ENCODE peak calls at places on chromosomes 12 and 14, in nine cellular contexts. Z is fibroblast of lung, K is Ammon's horn, U is NCI-H1105, T is H7, R is amniotic stem cell, I is DMS 273 treated with DMSO at 0.1 percent for 48 hours, O is NCI-H2107, Y is GM23248. C is an unnamed sample.

GRCh38 chr12:129605666-129606065 is 298.2 kb downstream of the TMEM132D start:
- DNase-seq in Z (peak), K (no peak), U (no peak), T (no peak), R (no peak), I (no peak), O (no peak), Y (no peak), C (no peak)

GRCh38 chr12:129635003-129635685 is 268.7 kb downstream of the TMEM132D start:
- DNase-seq in Z (no peak), K (no peak), U (no peak), T (no peak), R (no peak), I (no peak), O (no peak), Y (no peak), C (no peak)

GRCh38 chr14:61860294-61860918 is 98.2 kb downstream of the SNAPC1 start:
- DNase-seq in Z (peak), K (no peak), U (no peak), T (peak), R (peak), I (no peak), O (no peak), Y (peak), C (peak)

GRCh38 chr12:19402743-19403400 is 36.4 kb upstream of the AEBP2 start:
- DNase-seq in Z (peak), K (peak), U (no peak), T (no peak), R (no peak), I (peak), O (no peak), Y (peak), C (peak)

GRCh38 chr14:99809376-99809775 is 16.2 kb downstream of the EML1 start:
- DNase-seq in Z (peak), K (peak), U (no peak), T (no peak), R (no peak), I (no peak), O (no peak), Y (peak), C (no peak)

GRCh38 chr14:36857842-36858445 is 196.3 kb downstream of the PAX9 start:
- DNase-seq in Z (peak), K (no peak), U (no peak), T (no peak), R (no peak), I (no peak), O (no peak), Y (no peak), C (peak)

GRCh38 chr12:50641566-50641965 is 122.3 kb upstream of the ATF1 start:
- DNase-seq in Z (no peak), K (no peak), U (no peak), T (peak), R (no peak), I (no peak), O (peak), Y (no peak), C (peak)

GRCh38 chr12:21439347-21439746 is 1.9 kb downstream of the PYROXD1 start:
- DNase-seq in Z (no peak), K (no peak), U (no peak), T (no peak), R (no peak), I (no peak), O (no peak), Y (no peak), C (no peak)

GRCh38 chr14:103402700-103403099 is 17.5 kb downstream of the MARK3 start:
- DNase-seq in Z (peak), K (no peak), U (no peak), T (no peak), R (no peak), I (peak), O (no peak), Y (peak), C (peak)

GRCh38 chr14:83441801-83442200 is 1908.1 kb upstream of the SEL1L start:
- DNase-seq in Z (no peak), K (no peak), U (no peak), T (no peak), R (no peak), I (no peak), O (no peak), Y (no peak), C (no peak)

GRCh38 chr12:125136702-125137101 is 71.5 kb downstream of the AACS start:
- DNase-seq in Z (no peak), K (peak), U (no peak), T (peak), R (no peak), I (no peak), O (no peak), Y (no peak), C (no peak)

GRCh38 chr12:52179396-52179973 is 12.3 kb downstream of the KRT80 start:
- DNase-seq in Z (no peak), K (no peak), U (no peak), T (no peak), R (no peak), I (no peak), O (no peak), Y (no peak), C (no peak)

GRCh38 chr12:47547077-47547476 is 158.8 kb downstream of the RPAP3 start:
- DNase-seq in Z (peak), K (no peak), U (no peak), T (peak), R (peak), I (no peak), O (no peak), Y (peak), C (peak)

GRCh38 chr14:65333926-65334687 is 78.4 kb upstream of the FUT8 start:
- DNase-seq in Z (peak), K (no peak), U (no peak), T (peak), R (no peak), I (no peak), O (no peak), Y (peak), C (no peak)

C was measured in epithelial cell of esophagus.